ENCODE peak calls at places on chromosome 21, in eight cellular contexts. K is activated CD4-positive, CD25-positive, alpha-beta regulatory T cell; J is RPMI8226; H is fibroblast of the conjunctiva; M is M059J; G is activated T-cell treated with anti-CD3 and anti-CD28 coated beads, Interleukin-2, amount 50 U/mL, for 24 hours; A is CD8-positive, alpha-beta T cell; W is stimulated activated naive B cell treated with anti-CD40 and anti-IgM and Interleukin-4, amounts not matched to agents 10 μg/mL and 1 μg/mL and 100 μg/mL, for 72 hours. B is an unnamed sample.

GRCh38 chr21:27513016-27513415 is 546.1 kb upstream of the ADAMTS5 start:
- DNase-seq in K (no peak), J (no peak), H (no peak), M (peak; percentile 69), G (no peak), A (no peak), W (no peak), B (peak; percentile 3)

GRCh38 chr21:34807146-34807880 is 138.5 kb downstream of the CLIC6 start:
- DNase-seq in K (peak; percentile 21), J (no peak), H (peak; percentile 79), M (peak; percentile 100), G (peak; percentile 74), A (no peak), W (peak; percentile 23), B (no peak)

GRCh38 chr21:14968821-14969220 is 96.0 kb downstream of the NRIP1 start:
- DNase-seq in K (no peak), J (no peak), H (no peak), M (no peak), G (no peak), A (no peak), W (no peak), B (no peak)

GRCh38 chr21:41171210-41171609 is 3.2 kb downstream of the BACE2 start:
- DNase-seq in K (no peak), J (peak; percentile 46), H (no peak), M (peak; percentile 95), G (no peak), A (no peak), W (no peak), B (no peak)

GRCh38 chr21:40732243-40732642 is 114.7 kb downstream of the DSCAM start:
- DNase-seq in K (no peak), J (no peak), H (no peak), M (no peak), G (no peak), A (no peak), W (no peak), B (no peak)

GRCh38 chr21:39502631-39503030 is 50.9 kb downstream of the SH3BGR start:
- DNase-seq in K (no peak), J (no peak), H (no peak), M (no peak), G (no peak), A (no peak), W (no peak), B (no peak)

GRCh38 chr21:43001316-43001715 is 27.0 kb downstream of the PKNOX1 start:
- DNase-seq in K (no peak), J (no peak), H (no peak), M (no peak), G (no peak), A (no peak), W (no peak), B (no peak)

GRCh38 chr21:35404247-35404646 is 355.1 kb upstream of the RUNX1 start:
- DNase-seq in K (no peak), J (no peak), H (no peak), M (no peak), G (no peak), A (no peak), W (no peak), B (no peak)

GRCh38 chr21:41583274-41583790 is 75.4 kb upstream of the TMPRSS2 start:
- DNase-seq in K (no peak), J (no peak), H (no peak), M (peak; percentile 72), G (no peak), A (no peak), W (no peak), B (no peak)

GRCh38 chr21:43659136-43660000 is at the start of the genes HSF2BP and RRP1B:
- DNase-seq in K (peak; percentile 58), J (peak; percentile 94), H (peak; percentile 44), M (peak; percentile 83), G (peak; percentile 89), A (peak; percentile 65), W (peak; percentile 76), B (peak; percentile 97)

GRCh38 chr21:45285266-45285931 is 2.3 kb downstream of the POFUT2 start:
- DNase-seq in K (no peak), J (no peak), H (no peak), M (no peak), G (peak; percentile 20), A (no peak), W (no peak), B (no peak)

GRCh38 chr21:18522181-18522771 is 118.7 kb upstream of the TMPRSS15 start:
- DNase-seq in K (no peak), J (peak; percentile 10), H (peak; percentile 12), M (no peak), G (no peak), A (no peak), W (no peak), B (no peak)

GRCh38 chr21:32562426-32562825 is 22.9 kb downstream of the TCP10L start:
- DNase-seq in K (no peak), J (peak; percentile 50), H (peak; percentile 77), M (peak; percentile 61), G (no peak), A (no peak), W (no peak), B (no peak)

GRCh38 chr21:43322805-43323204 is 104.1 kb downstream of the SIK1 start:
- DNase-seq in K (no peak), J (no peak), H (no peak), M (no peak), G (no peak), A (no peak), W (no peak), B (no peak)

GRCh38 chr21:35420658-35421057 is 371.6 kb upstream of the RUNX1 start:
- DNase-seq in K (no peak), J (no peak), H (no peak), M (no peak), G (no peak), A (no peak), W (no peak), B (no peak)

GRCh38 chr21:45534591-45535331 is 7.5 kb downstream of the SLC19A1 start:
- DNase-seq in K (no peak), J (no peak), H (no peak), M (no peak), G (peak; percentile 26), A (no peak), W (no peak), B (peak; percentile 82)

GRCh38 chr21:35511298-35512162 is 462.4 kb upstream of the RUNX1 start:
- DNase-seq in K (no peak), J (no peak), H (no peak), M (peak; percentile 90), G (no peak), A (no peak), W (no peak), B (no peak)

GRCh38 chr21:38909109-38909508 is 103.4 kb downstream of the ETS2 start:
- DNase-seq in K (no peak), J (no peak), H (no peak), M (peak; percentile 43), G (no peak), A (no peak), W (no peak), B (no peak)

GRCh38 chr21:46057710-46058241 is 40.1 kb upstream of the COL6A2 start:
- DNase-seq in K (no peak), J (no peak), H (no peak), M (no peak), G (no peak), A (no peak), W (no peak), B (no peak)

GRCh38 chr21:46325073-46325912 is 1.3 kb downstream of the PCNT start:
- DNase-seq in K (peak; percentile 30), J (peak; percentile 72), H (no peak), M (peak; percentile 67), G (peak; percentile 71), A (no peak), W (no peak), B (peak; percentile 79)

GRCh38 chr21:33237446-33237845 is 7.7 kb downstream of the IFNAR2 start:
- DNase-seq in K (no peak), J (no peak), H (no peak), M (no peak), G (no peak), A (no peak), W (no peak), B (no peak)

GRCh38 chr21:23660560-23660959 is 1946.7 kb downstream of the MRPL39 start:
- DNase-seq in K (no peak), J (no peak), H (no peak), M (no peak), G (no peak), A (no peak), W (no peak), B (no peak)

GRCh38 chr21:27802816-27803475 is 836.1 kb upstream of the ADAMTS5 start:
- DNase-seq in K (no peak), J (peak; percentile 50), H (no peak), M (peak; percentile 56), G (no peak), A (no peak), W (no peak), B (peak; percentile 27)

GRCh38 chr21:46092026-46092764 is 5.7 kb upstream of the COL6A2 start:
- DNase-seq in K (no peak), J (no peak), H (peak; percentile 85), M (peak; percentile 90), G (peak; percentile 17), A (no peak), W (no peak), B (no peak)

GRCh38 chr21:46156678-46157077 is 1.3 kb upstream of the FTCD start:
- DNase-seq in K (no peak), J (no peak), H (no peak), M (no peak), G (peak; percentile 15), A (no peak), W (no peak), B (no peak)

GRCh38 chr21:42621828-42622199 is 31.6 kb upstream of the PDE9A start:
- DNase-seq in K (no peak), J (no peak), H (no peak), M (no peak), G (no peak), A (no peak), W (no peak), B (no peak)

GRCh38 chr21:23801292-23801691 is 1806.0 kb downstream of the MRPL39 start:
- DNase-seq in K (no peak), J (no peak), H (no peak), M (no peak), G (no peak), A (no peak), W (no peak), B (no peak)

GRCh38 chr21:37529649-37530048 is 163.1 kb downstream of the DYRK1A start:
- DNase-seq in K (no peak), J (no peak), H (no peak), M (no peak), G (no peak), A (no peak), W (no peak), B (no peak)

GRCh38 chr21:45854702-45855247 is 126.8 kb upstream of the COL6A1 start:
- DNase-seq in K (no peak), J (no peak), H (no peak), M (no peak), G (peak; percentile 6), A (no peak), W (no peak), B (no peak)

GRCh38 chr21:43779660-43780059 is 3.6 kb upstream of the CSTB start:
- DNase-seq in K (no peak), J (peak; percentile 94), H (no peak), M (no peak), G (no peak), A (no peak), W (no peak), B (no peak)

GRCh38 chr21:32226444-32226843 is 52.4 kb downstream of the MIS18A start:
- DNase-seq in K (no peak), J (no peak), H (no peak), M (no peak), G (no peak), A (no peak), W (no peak), B (no peak)

GRCh38 chr21:27571706-27572105 is 604.8 kb upstream of the ADAMTS5 start:
- DNase-seq in K (no peak), J (no peak), H (peak; percentile 59), M (peak; percentile 91), G (no peak), A (no peak), W (no peak), B (no peak)

GRCh38 chr21:39087238-39087975 is 95.8 kb downstream of the PSMG1 start:
- DNase-seq in K (no peak), J (peak; percentile 89), H (no peak), M (no peak), G (no peak), A (no peak), W (no peak), B (no peak)

GRCh38 chr21:31921079-31921478 is 48.3 kb downstream of the HUNK start:
- DNase-seq in K (no peak), J (no peak), H (no peak), M (peak; percentile 24), G (no peak), A (no peak), W (no peak), B (no peak)

B was measured in SK-N-SH.